ENCODE peak calls at places on chromosome 5, in five cellular contexts. X, I, L, S and H are unnamed samples.

GRCh38 chr5:168740821-168741213 is 161.6 kb upstream of the PANK3 start:
- DNase-seq in X (no peak), I (no peak), L (no peak), S (no peak), H (no peak)

GRCh38 chr5:38107096-38107495 is 151.3 kb upstream of the EGFLAM start:
- DNase-seq in X (no peak), I (no peak), L (no peak), S (no peak), H (no peak)

GRCh38 chr5:136200130-136200529 is 7.2 kb upstream of the SMIM32 start:
- DNase-seq in X (no peak), I (no peak), L (no peak), S (no peak), H (no peak)

GRCh38 chr5:180352116-180352975 is 790 bp downstream of the GFPT2 start:
- DNase-seq in X (no peak), I (peak), L (no peak), S (no peak), H (no peak)

GRCh38 chr5:102481044-102481715 is 17.6 kb downstream of the SLCO6A1 start:
- DNase-seq in X (no peak), I (peak), L (peak), S (no peak), H (no peak)

GRCh38 chr5:167671176-167671575 is 620.3 kb upstream of the WWC1 start:
- DNase-seq in X (no peak), I (no peak), L (peak), S (peak), H (peak)

GRCh38 chr5:139415221-139415861 is 11.5 kb upstream of the SPATA24 start:
- DNase-seq in X (no peak), I (no peak), L (no peak), S (no peak), H (peak)

GRCh38 chr5:34686762-34687268 is 30.7 kb downstream of the RAI14 start:
- DNase-seq in X (peak), I (peak), L (peak), S (peak), H (peak)

GRCh38 chr5:73515232-73515631 is 17.0 kb downstream of the BTF3 start:
- DNase-seq in X (no peak), I (no peak), L (peak), S (no peak), H (peak)